ENCODE peak calls at places on chromosomes 3 and 15, in nine cellular contexts. One of them, this sample, is unnamed.

GRCh38 chr3:39532777-39533176 is 65.3 kb downstream of the MOBP start:
- DNase-seq in H4: no peak
- DNase-seq in HEK293T: no peak
- DNase-seq in PC-3: no peak
- DNase-seq in GM23248: no peak
- DNase-seq in GOT3: no peak
- DNase-seq in endothelial cell: no peak
- DNase-seq in activated T-cell treated with anti-CD3 and anti-CD28 coated beads, Interleukin-2, amount 50 U/mL, for 1 hour: no peak
- DNase-seq in NCI-H774: no peak
- DNase-seq in this sample: no peak

GRCh38 chr3:66312039-66312438 is 91.2 kb downstream of the SLC25A26 start:
- DNase-seq in H4: no peak
- DNase-seq in HEK293T: no peak
- DNase-seq in PC-3: no peak
- DNase-seq in GM23248: no peak
- DNase-seq in GOT3: no peak
- DNase-seq in endothelial cell: no peak
- DNase-seq in activated T-cell treated with anti-CD3 and anti-CD28 coated beads, Interleukin-2, amount 50 U/mL, for 1 hour: no peak
- DNase-seq in NCI-H774: no peak
- DNase-seq in this sample: no peak

GRCh38 chr3:150721285-150722130 is 17.8 kb upstream of the ERICH6 start:
- DNase-seq in H4: peak; percentile 63
- DNase-seq in HEK293T: peak; percentile 61
- DNase-seq in PC-3: peak; percentile 86
- DNase-seq in GM23248: peak; percentile 69
- DNase-seq in GOT3: no peak
- DNase-seq in endothelial cell: no peak
- DNase-seq in activated T-cell treated with anti-CD3 and anti-CD28 coated beads, Interleukin-2, amount 50 U/mL, for 1 hour: no peak
- DNase-seq in NCI-H774: peak; percentile 84
- DNase-seq in this sample: no peak

GRCh38 chr3:7576506-7576905 is 715.6 kb downstream of the GRM7 start:
- DNase-seq in H4: no peak
- DNase-seq in HEK293T: no peak
- DNase-seq in PC-3: no peak
- DNase-seq in GM23248: no peak
- DNase-seq in GOT3: no peak
- DNase-seq in endothelial cell: no peak
- DNase-seq in activated T-cell treated with anti-CD3 and anti-CD28 coated beads, Interleukin-2, amount 50 U/mL, for 1 hour: no peak
- DNase-seq in NCI-H774: no peak
- DNase-seq in this sample: no peak

GRCh38 chr15:40354408-40355171 is 3.4 kb upstream of the DISP2 start:
- DNase-seq in H4: peak; percentile 48
- DNase-seq in HEK293T: peak; percentile 22
- DNase-seq in PC-3: peak; percentile 39
- DNase-seq in GM23248: peak; percentile 54
- DNase-seq in GOT3: no peak
- DNase-seq in endothelial cell: peak; percentile 52
- DNase-seq in activated T-cell treated with anti-CD3 and anti-CD28 coated beads, Interleukin-2, amount 50 U/mL, for 1 hour: no peak
- DNase-seq in NCI-H774: no peak
- DNase-seq in this sample: no peak

GRCh38 chr3:83435173-83435572 is 1523.6 kb upstream of the CADM2 start:
- DNase-seq in H4: no peak
- DNase-seq in HEK293T: peak; percentile 5
- DNase-seq in PC-3: no peak
- DNase-seq in GM23248: no peak
- DNase-seq in GOT3: no peak
- DNase-seq in endothelial cell: peak; percentile 17
- DNase-seq in activated T-cell treated with anti-CD3 and anti-CD28 coated beads, Interleukin-2, amount 50 U/mL, for 1 hour: no peak
- DNase-seq in NCI-H774: peak; percentile 11
- DNase-seq in this sample: no peak

GRCh38 chr3:4550957-4551754 is 58.0 kb downstream of the ITPR1 start:
- DNase-seq in H4: no peak
- DNase-seq in HEK293T: no peak
- DNase-seq in PC-3: no peak
- DNase-seq in GM23248: no peak
- DNase-seq in GOT3: no peak
- DNase-seq in endothelial cell: no peak
- DNase-seq in activated T-cell treated with anti-CD3 and anti-CD28 coated beads, Interleukin-2, amount 50 U/mL, for 1 hour: no peak
- DNase-seq in NCI-H774: no peak
- DNase-seq in this sample: no peak

GRCh38 chr3:139300416-139300815 is 43.4 kb upstream of the MRPS22 start:
- DNase-seq in H4: no peak
- DNase-seq in HEK293T: no peak
- DNase-seq in PC-3: no peak
- DNase-seq in GM23248: no peak
- DNase-seq in GOT3: no peak
- DNase-seq in endothelial cell: no peak
- DNase-seq in activated T-cell treated with anti-CD3 and anti-CD28 coated beads, Interleukin-2, amount 50 U/mL, for 1 hour: no peak
- DNase-seq in NCI-H774: no peak
- DNase-seq in this sample: no peak

GRCh38 chr3:15356186-15356585 is 23.8 kb upstream of the SH3BP5 start:
- DNase-seq in H4: no peak
- DNase-seq in HEK293T: no peak
- DNase-seq in PC-3: no peak
- DNase-seq in GM23248: no peak
- DNase-seq in GOT3: no peak
- DNase-seq in endothelial cell: no peak
- DNase-seq in activated T-cell treated with anti-CD3 and anti-CD28 coated beads, Interleukin-2, amount 50 U/mL, for 1 hour: no peak
- DNase-seq in NCI-H774: no peak
- DNase-seq in this sample: no peak